ENCODE peak calls at places on chromosomes 16 and 17, in four cellular contexts. V, D, H and N are unnamed samples.

GRCh38 chr17:1865252-1866037 is 35.6 kb downstream of the RPA1 start:
- DNase-seq in D (peak), H (peak), V (peak), N (peak)

GRCh38 chr17:82668631-82669099 is 20.4 kb upstream of the WDR45B start:
- DNase-seq in H (peak), V (peak), D (peak), N (peak)

GRCh38 chr17:54749157-54749556 is 151.5 kb upstream of the TOM1L1 start:
- DNase-seq in H (no peak), D (no peak), V (no peak), N (no peak)

GRCh38 chr17:14321476-14321949 is 20.6 kb downstream of the HS3ST3B1 start:
- DNase-seq in V (no peak), H (no peak), D (no peak), N (peak)

GRCh38 chr17:79497949-79498348 is 112.9 kb downstream of the RBFOX3 start:
- DNase-seq in V (no peak), H (no peak), D (no peak), N (no peak)

GRCh38 chr17:35046245-35046644 is 17.3 kb downstream of the RFFL start:
- DNase-seq in H (no peak), V (no peak), D (no peak), N (no peak)

GRCh38 chr17:750431-751037 is 1.5 kb downstream of the GEMIN4 start:
- DNase-seq in H (peak), D (peak), V (no peak), N (no peak)

GRCh38 chr16:11152677-11153321 is 103.2 kb downstream of the SOCS1 start:
- DNase-seq in V (no peak), H (no peak), D (no peak), N (no peak)

GRCh38 chr16:381788-382717 is at the start of gene PGAP6:
- DNase-seq in V (peak), H (peak), D (peak), N (peak)

GRCh38 chr16:15396948-15397594 is 1.5 kb downstream of the MPV17L start:
- DNase-seq in H (no peak), D (no peak), V (no peak), N (no peak)

GRCh38 chr16:82510041-82510440 is 116.7 kb upstream of the CDH13 start:
- DNase-seq in V (no peak), D (no peak), H (no peak), N (no peak)

GRCh38 chr17:29177541-29177870 is 2.7 kb downstream of the MYO18A start:
- DNase-seq in H (no peak), V (no peak), D (no peak), N (no peak)

GRCh38 chr16:75943705-75944514 is 217.6 kb upstream of the CPHXL start:
- DNase-seq in H (no peak), D (no peak), V (no peak), N (no peak)

GRCh38 chr16:51553910-51554309 is 402.8 kb upstream of the SALL1 start:
- DNase-seq in D (no peak), H (no peak), V (peak), N (peak)

GRCh38 chr17:49494937-49495841 is at the start of gene NGFR:
- DNase-seq in D (peak), H (peak), V (peak), N (peak)

GRCh38 chr16:14284930-14285541 is 213.9 kb downstream of the MRTFB start:
- DNase-seq in V (no peak), H (peak), D (peak), N (peak)

GRCh38 chr16:50616883-50617629 is 64.1 kb downstream of the SNX20 start:
- DNase-seq in V (no peak), D (no peak), H (no peak), N (no peak)

GRCh38 chr16:77945126-77945525 is 77.2 kb upstream of the CLEC3A start:
- DNase-seq in H (no peak), D (peak), V (no peak), N (peak)

GRCh38 chr17:17474341-17474740 is 2.5 kb upstream of the MED9 start:
- DNase-seq in D (no peak), V (no peak), H (no peak), N (no peak)

GRCh38 chr17:28407130-28407973 is 1.3 kb upstream of the SLC46A1 start:
- DNase-seq in V (no peak), D (no peak), H (no peak), N (no peak)

GRCh38 chr16:72848759-72849664 is 198.9 kb downstream of the ZFHX3 start:
- DNase-seq in D (peak), H (peak), V (peak), N (peak)

GRCh38 chr16:10738231-10739077 is 5.2 kb upstream of the NUBP1 start:
- DNase-seq in V (peak), H (peak), D (peak), N (peak)

GRCh38 chr17:42111901-42112551 is 488 bp downstream of the DHX58 start:
- DNase-seq in D (peak), H (no peak), V (peak), N (peak)

GRCh38 chr17:7043544-7044268 is at the start of gene SLC16A11:
- DNase-seq in D (peak), V (peak), H (no peak), N (no peak)
- H3K9ac ChIP-seq in D (peak), V (peak), H (peak), N (peak)

DNA sequence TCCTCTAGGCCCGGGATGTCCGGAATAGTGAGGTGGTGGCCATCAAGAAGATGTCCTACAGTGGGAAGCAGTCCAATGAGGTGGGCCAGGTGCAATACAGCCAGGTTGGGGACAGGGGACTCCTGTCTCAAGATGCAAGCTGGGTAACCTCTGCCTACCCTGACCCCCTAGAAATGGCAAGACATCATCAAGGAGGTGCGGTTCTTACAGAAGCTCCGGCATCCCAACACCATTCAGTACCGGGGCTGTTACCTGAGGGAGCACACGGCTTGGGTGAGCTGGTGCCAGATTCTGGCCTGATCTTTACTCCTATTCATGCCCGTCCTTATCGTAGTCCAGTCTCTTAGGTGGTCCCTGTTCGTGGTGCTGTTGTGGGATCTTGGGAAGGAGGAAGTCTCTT is 4.4 kb downstream of the TAOK2 start:
- DNase-seq in D (no peak), V (no peak), H (no peak), N (no peak)
- H3K9ac ChIP-seq in D (no peak), V (no peak), H (no peak), N (no peak)

DNA sequence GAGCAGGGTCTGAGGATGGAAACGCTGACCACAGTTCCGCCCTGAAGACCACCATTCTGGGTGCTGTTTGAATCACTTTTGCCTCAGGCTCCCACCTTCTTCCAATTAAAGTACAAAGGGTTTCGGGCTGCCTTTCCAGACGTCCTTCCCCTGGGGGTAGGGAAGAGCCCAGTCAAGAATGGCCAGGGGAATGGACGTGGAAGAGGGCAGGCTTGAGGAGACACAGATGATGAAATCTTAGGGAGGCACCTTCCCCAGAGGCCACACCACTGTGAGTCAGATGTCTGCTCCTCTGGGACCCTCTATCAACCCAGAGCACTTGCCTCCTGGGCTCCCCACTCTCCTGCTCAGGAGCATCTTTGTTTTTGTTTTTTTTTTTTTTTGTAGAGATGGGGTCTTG is 27.5 kb upstream of the MTSS2 start:
- DNase-seq in D (peak), V (peak), H (no peak), N (no peak)
- H3K9ac ChIP-seq in D (no peak), V (no peak), H (no peak), N (no peak)

GRCh38 chr17:78141437-78142112 is 4.6 kb upstream of the C17orf99 start:
- DNase-seq in V (no peak), D (no peak), H (peak), N (no peak)

GRCh38 chr17:78137392-78138203 is 7.0 kb downstream of the TMC8 start:
- DNase-seq in V (no peak), D (no peak), H (no peak), N (no peak)

GRCh38 chr17:78140169-78141051 is 5.8 kb upstream of the C17orf99 start:
- DNase-seq in D (peak), H (peak), V (peak), N (peak)

GRCh38 chr17:78135858-78136500 is 5.4 kb downstream of the TMC8 start:
- DNase-seq in V (no peak), D (no peak), H (no peak), N (no peak)

DNA sequence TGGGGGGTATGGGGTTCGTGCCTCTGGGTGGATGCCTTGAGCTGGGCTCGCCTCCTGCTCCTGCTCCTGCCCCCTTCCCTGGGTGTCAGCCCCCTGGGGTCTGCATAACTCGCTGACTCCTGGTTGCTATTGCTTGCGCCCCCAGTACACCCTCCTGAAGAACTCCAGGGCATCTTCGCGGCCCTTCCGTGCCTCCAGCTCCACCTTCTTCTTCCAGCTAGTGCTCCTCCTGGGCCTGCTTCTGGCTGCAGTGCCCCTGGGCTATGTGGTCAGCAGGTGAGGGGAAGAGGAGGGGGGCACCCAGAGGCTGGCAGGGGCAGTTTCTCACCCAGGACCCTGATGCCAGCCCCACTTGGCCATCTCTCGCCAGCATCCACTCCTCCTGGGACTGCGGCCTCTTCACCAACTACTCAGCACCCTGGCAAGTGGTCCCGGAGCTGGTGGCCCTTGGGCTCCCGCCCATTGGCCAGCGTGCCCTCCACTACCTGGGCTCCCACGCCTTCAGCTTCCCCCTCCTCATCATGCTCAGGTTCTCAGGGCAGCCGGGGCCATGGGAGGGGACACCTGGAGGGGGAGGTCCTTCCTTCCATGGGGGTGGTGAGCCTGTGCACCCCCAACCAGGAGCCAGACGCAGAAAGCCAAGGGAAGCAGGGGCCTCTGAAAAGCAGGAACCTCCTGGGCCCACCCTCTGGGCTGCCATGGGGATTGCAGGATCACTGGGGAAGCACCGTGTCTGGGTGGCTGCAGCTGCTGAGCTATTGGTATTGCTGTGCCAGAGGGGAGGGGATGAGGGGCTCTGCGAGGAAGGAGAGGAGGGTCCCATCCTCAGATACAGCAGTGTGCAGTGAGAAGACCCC is 7.8 kb upstream of the C17orf99 start:
- DNase-seq in D (no peak), V (no peak), H (no peak), N (no peak)
- H3K9ac ChIP-seq in D (no peak), V (no peak), H (no peak), N (no peak)

GRCh38 chr16:2518823-2519710 is 1.1 kb upstream of the AMDHD2 start:
- DNase-seq in D (peak), V (no peak), H (no peak), N (no peak)
- H3K9ac ChIP-seq in D (peak), V (peak), H (no peak), N (peak)

GRCh38 chr17:8137645-8138342 is 13.9 kb upstream of the HES7 start:
- DNase-seq in H (no peak), V (no peak), D (no peak), N (peak)
- H3K9ac ChIP-seq in H (peak), V (peak), D (peak), N (peak)

GRCh38 chr17:76369804-76370203 is 14.6 kb upstream of the SPHK1 start:
- DNase-seq in H (no peak), V (no peak), D (no peak), N (no peak)

GRCh38 chr17:76367647-76368046 is 13.9 kb upstream of the PRPSAP1 start:
- DNase-seq in V (no peak), D (no peak), H (no peak), N (no peak)

GRCh38 chr17:76368545-76368944 is 14.8 kb upstream of the PRPSAP1 start:
- DNase-seq in V (peak), H (no peak), D (peak), N (no peak)

GRCh38 chr17:76371656-76372628 is 12.5 kb upstream of the SPHK1 start:
- DNase-seq in H (peak), D (peak), V (peak), N (peak)

GRCh38 chr17:76370261-76370993 is 14.0 kb upstream of the SPHK1 start:
- DNase-seq in V (peak), H (peak), D (peak), N (peak)
- H3K9ac ChIP-seq in V (no peak), H (peak), D (peak), N (peak)